ENCODE peak calls at places on chromosome 6, in five cellular contexts. One of them, this sample, is unnamed.

GRCh38 chr6:21942910-21943309 is 349.4 kb downstream of the SOX4 start:
- DNase-seq in foreskin fibroblast: peak; percentile 4
- DNase-seq in aorta: no peak
- DNase-seq in GM23248: peak; percentile 59
- DNase-seq in HepG2: no peak
- DNase-seq in this sample: no peak

GRCh38 chr6:113560908-113561307 is 296.2 kb upstream of the MARCKS start:
- DNase-seq in GM23248: peak; percentile 78
- DNase-seq in foreskin fibroblast: peak; percentile 68
- DNase-seq in aorta: no peak
- DNase-seq in HepG2: no peak
- DNase-seq in this sample: no peak

GRCh38 chr6:147508871-147509608 is 550 bp downstream of the SAMD5 start:
- DNase-seq in foreskin fibroblast: no peak
- DNase-seq in GM23248: no peak
- DNase-seq in HepG2: no peak
- DNase-seq in aorta: peak; percentile 34
- DNase-seq in this sample: peak; percentile 53

GRCh38 chr6:147222160-147222838 is 18.1 kb downstream of the STXBP5 start:
- DNase-seq in aorta: no peak
- DNase-seq in GM23248: peak; percentile 58
- DNase-seq in HepG2: peak; percentile 30
- DNase-seq in foreskin fibroblast: peak; percentile 20
- DNase-seq in this sample: no peak

GRCh38 chr6:37830225-37830624 is 10.7 kb downstream of the ZFAND3 start:
- DNase-seq in HepG2: no peak
- DNase-seq in GM23248: no peak
- DNase-seq in foreskin fibroblast: no peak
- DNase-seq in aorta: no peak
- DNase-seq in this sample: no peak

GRCh38 chr6:2684059-2684749 is 66.5 kb downstream of the MYLK4 start:
- DNase-seq in HepG2: no peak
- DNase-seq in aorta: no peak
- DNase-seq in foreskin fibroblast: no peak
- DNase-seq in GM23248: peak; percentile 11
- DNase-seq in this sample: no peak

GRCh38 chr6:1481326-1481725 is 92.0 kb downstream of the FOXF2 start:
- DNase-seq in GM23248: peak; percentile 96
- DNase-seq in foreskin fibroblast: peak; percentile 96
- DNase-seq in aorta: no peak
- DNase-seq in HepG2: no peak
- DNase-seq in this sample: no peak

GRCh38 chr6:1346556-1347186 is 34.8 kb downstream of the FOXQ1 start:
- DNase-seq in HepG2: no peak
- DNase-seq in GM23248: peak; percentile 45
- DNase-seq in foreskin fibroblast: no peak
- DNase-seq in aorta: no peak
- DNase-seq in this sample: no peak

GRCh38 chr6:34346175-34347119 is 46.0 kb downstream of the NUDT3 start:
- DNase-seq in HepG2: no peak
- DNase-seq in foreskin fibroblast: no peak
- DNase-seq in aorta: no peak
- DNase-seq in GM23248: no peak
- DNase-seq in this sample: no peak

GRCh38 chr6:132147530-132148011 is 196.4 kb upstream of the CCN2 start:
- DNase-seq in GM23248: peak; percentile 99
- DNase-seq in HepG2: no peak
- DNase-seq in foreskin fibroblast: peak; percentile 93
- DNase-seq in aorta: no peak
- DNase-seq in this sample: no peak

GRCh38 chr6:132153221-132153896 is 202.2 kb upstream of the CCN2 start:
- DNase-seq in HepG2: no peak
- DNase-seq in aorta: no peak
- DNase-seq in GM23248: peak; percentile 91
- DNase-seq in foreskin fibroblast: peak; percentile 87
- DNase-seq in this sample: no peak
- H3K4me3 ChIP-seq in HepG2: no peak overlapping the region
- H3K4me3 ChIP-seq in aorta: peak overlapping the region; percentile 48
- H3K4me3 ChIP-seq in GM23248: peak overlapping the region; percentile 64
- H3K4me3 ChIP-seq in foreskin fibroblast: peak overlapping the region; percentile 32
- H3K4me3 ChIP-seq in this sample: no peak overlapping the region

GRCh38 chr6:130778946-130779657 is 48.1 kb upstream of the SMLR1 start:
- DNase-seq in HepG2: no peak
- DNase-seq in GM23248: peak; percentile 86
- DNase-seq in foreskin fibroblast: peak; percentile 73
- DNase-seq in aorta: no peak
- DNase-seq in this sample: no peak
- H3K4me3 ChIP-seq in HepG2: no peak overlapping the region
- H3K4me3 ChIP-seq in GM23248: peak overlapping the region; percentile 67
- H3K4me3 ChIP-seq in foreskin fibroblast: peak overlapping the region; percentile 34
- H3K4me3 ChIP-seq in aorta: no peak overlapping the region
- H3K4me3 ChIP-seq in this sample: no peak overlapping the region

GRCh38 chr6:43808412-43808811 is 38.4 kb downstream of the VEGFA start:
- DNase-seq in HepG2: no peak
- DNase-seq in GM23248: no peak
- DNase-seq in foreskin fibroblast: no peak
- DNase-seq in aorta: no peak
- DNase-seq in this sample: no peak

GRCh38 chr6:43806758-43807227 is 36.8 kb downstream of the VEGFA start:
- DNase-seq in HepG2: no peak
- DNase-seq in aorta: no peak
- DNase-seq in GM23248: no peak
- DNase-seq in foreskin fibroblast: no peak
- DNase-seq in this sample: no peak

GRCh38 chr6:43806041-43806757 is 36.2 kb downstream of the VEGFA start:
- DNase-seq in aorta: no peak
- DNase-seq in GM23248: peak; percentile 20
- DNase-seq in HepG2: peak; percentile 98
- DNase-seq in foreskin fibroblast: no peak
- DNase-seq in this sample: no peak

GRCh38 chr6:43805695-43806040 is 35.7 kb downstream of the VEGFA start:
- DNase-seq in foreskin fibroblast: no peak
- DNase-seq in GM23248: no peak
- DNase-seq in HepG2: peak; percentile 48
- DNase-seq in aorta: no peak
- DNase-seq in this sample: no peak

DNA sequence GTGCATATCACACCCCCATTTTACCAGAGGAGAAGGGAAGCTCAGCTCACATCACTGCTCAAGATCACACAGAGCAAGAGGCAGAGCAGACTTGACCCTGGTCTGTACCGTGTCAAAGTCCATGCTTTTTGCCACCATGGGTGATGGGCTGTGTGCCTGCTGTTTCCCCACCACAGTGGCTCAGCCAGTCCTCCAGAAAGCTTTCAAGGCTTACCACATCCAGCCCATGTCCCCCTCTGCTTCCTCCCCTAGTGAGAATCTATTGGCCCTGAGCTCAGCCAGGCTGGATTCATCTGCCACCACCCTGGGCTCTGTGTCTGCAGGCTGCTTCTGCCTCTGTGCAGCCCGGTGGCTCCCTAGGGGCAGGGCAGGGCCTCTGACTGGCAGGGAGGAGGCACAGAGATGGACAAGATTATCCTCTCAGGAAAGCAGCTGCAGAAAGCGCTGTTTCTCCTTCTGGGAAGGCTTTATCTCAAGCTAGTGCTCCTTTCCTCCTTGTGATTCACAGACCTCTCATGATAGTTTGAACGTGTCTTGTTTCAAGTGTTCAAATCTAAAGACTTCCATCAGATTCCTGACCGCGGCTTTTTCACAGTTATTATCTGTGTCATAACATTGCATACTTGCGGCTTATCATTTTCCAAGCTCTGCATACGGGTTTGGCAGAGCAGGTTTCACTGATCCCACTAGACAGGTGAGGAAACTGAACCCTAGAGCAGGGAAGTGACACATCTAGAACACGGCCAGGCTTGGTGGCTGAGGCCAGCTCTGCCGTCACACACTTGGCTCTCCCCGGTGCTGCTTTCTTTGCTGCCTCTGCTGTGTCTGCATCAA is 37.4 kb downstream of the VEGFA start:
- DNase-seq in foreskin fibroblast: no peak
- DNase-seq in aorta: no peak
- DNase-seq in HepG2: peak; percentile 60
- DNase-seq in GM23248: peak; percentile 12
- DNase-seq in this sample: peak; percentile 91
- H3K4me3 ChIP-seq in foreskin fibroblast: no peak overlapping the region
- H3K4me3 ChIP-seq in aorta: no peak overlapping the region
- H3K4me3 ChIP-seq in HepG2: peak overlapping the region; percentile 34
- H3K4me3 ChIP-seq in GM23248: no peak overlapping the region
- H3K4me3 ChIP-seq in this sample: no peak overlapping the region

DNA sequence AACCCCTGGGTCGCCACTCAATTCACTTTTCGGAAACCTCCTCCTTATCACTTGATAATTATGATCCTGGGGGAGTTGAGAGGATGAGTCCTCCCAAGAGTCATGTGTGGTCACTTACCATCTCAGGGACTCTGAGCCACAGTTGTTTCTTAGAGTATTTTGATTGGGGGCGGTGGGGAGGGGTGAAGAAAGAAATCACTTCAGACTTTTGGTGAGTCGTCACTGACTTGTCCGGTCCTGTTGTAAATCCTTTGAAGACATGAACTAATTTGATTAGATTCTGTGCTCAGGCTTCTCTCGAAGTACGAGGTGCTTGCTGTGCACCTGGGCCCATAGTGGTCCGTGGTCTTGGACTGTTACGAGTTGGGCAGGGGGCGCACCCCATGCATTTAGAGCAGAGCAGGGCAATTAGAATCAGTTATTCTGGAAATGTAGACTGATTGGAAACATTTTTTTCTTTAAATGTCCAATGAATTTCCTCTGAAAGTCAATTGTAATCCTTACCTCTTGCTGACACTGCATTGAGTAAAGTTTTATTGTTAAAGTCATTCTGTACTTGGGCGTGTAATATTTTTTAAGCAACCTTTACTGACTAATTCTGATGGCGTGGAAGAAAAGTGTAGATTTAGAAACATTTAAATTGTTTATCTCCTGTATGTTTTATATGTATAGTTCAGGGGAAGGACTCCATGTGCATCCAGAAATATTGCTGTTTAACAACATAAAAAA is 173.4 kb downstream of the SLC16A10 start:
- DNase-seq in GM23248: peak; percentile 34
- DNase-seq in HepG2: no peak
- DNase-seq in foreskin fibroblast: no peak
- DNase-seq in aorta: no peak
- DNase-seq in this sample: no peak
- H3K4me3 ChIP-seq in GM23248: peak overlapping the region; percentile 89
- H3K4me3 ChIP-seq in HepG2: peak overlapping the region; percentile 86
- H3K4me3 ChIP-seq in foreskin fibroblast: no peak overlapping the region
- H3K4me3 ChIP-seq in aorta: no peak overlapping the region
- H3K4me3 ChIP-seq in this sample: peak overlapping the region; percentile 75

GRCh38 chr6:107628878-107629277 is 139.0 kb downstream of the SOBP start:
- DNase-seq in aorta: no peak
- DNase-seq in HepG2: no peak
- DNase-seq in GM23248: no peak
- DNase-seq in foreskin fibroblast: no peak
- DNase-seq in this sample: no peak
- H3K4me3 ChIP-seq in aorta: no peak overlapping the region
- H3K4me3 ChIP-seq in HepG2: no peak overlapping the region
- H3K4me3 ChIP-seq in GM23248: no peak overlapping the region
- H3K4me3 ChIP-seq in foreskin fibroblast: no peak overlapping the region
- H3K4me3 ChIP-seq in this sample: no peak overlapping the region

GRCh38 chr6:139941826-139942225 is 567.4 kb upstream of the CITED2 start:
- DNase-seq in foreskin fibroblast: no peak
- DNase-seq in GM23248: no peak
- DNase-seq in aorta: no peak
- DNase-seq in HepG2: no peak
- DNase-seq in this sample: no peak
- H3K4me3 ChIP-seq in foreskin fibroblast: no peak overlapping the region
- H3K4me3 ChIP-seq in GM23248: no peak overlapping the region
- H3K4me3 ChIP-seq in aorta: no peak overlapping the region
- H3K4me3 ChIP-seq in HepG2: no peak overlapping the region
- H3K4me3 ChIP-seq in this sample: no peak overlapping the region